ENCODE peak calls at places on chromosomes 4 and X, in five cellular contexts. One of them, this sample, is unnamed.

GRCh38 chrX:101191217-101191750 is 28.3 kb upstream of the DRP2 start:
- DNase-seq in AG10803: no peak
- DNase-seq in uterus: peak; percentile 12
- DNase-seq in mucosa of gallbladder: no peak
- DNase-seq in endodermal cell: peak; percentile 81
- DNase-seq in this sample: no peak

GRCh38 chr4:23837366-23837765 is 52.5 kb downstream of the PPARGC1A start:
- DNase-seq in AG10803: no peak
- DNase-seq in uterus: no peak
- DNase-seq in mucosa of gallbladder: no peak
- DNase-seq in endodermal cell: no peak
- DNase-seq in this sample: no peak

GRCh38 chrX:139924069-139924695 is 8.7 kb downstream of the ATP11C start:
- DNase-seq in AG10803: no peak
- DNase-seq in uterus: no peak
- DNase-seq in mucosa of gallbladder: no peak
- DNase-seq in endodermal cell: no peak
- DNase-seq in this sample: no peak

GRCh38 chr4:108029321-108029720 is 39.6 kb downstream of the HADH start:
- DNase-seq in AG10803: no peak
- DNase-seq in uterus: no peak
- DNase-seq in mucosa of gallbladder: no peak
- DNase-seq in endodermal cell: no peak
- DNase-seq in this sample: no peak

GRCh38 chrX:71251456-71251973 is 2.4 kb downstream of the ZMYM3 start:
- DNase-seq in AG10803: no peak
- DNase-seq in uterus: no peak
- DNase-seq in mucosa of gallbladder: no peak
- DNase-seq in endodermal cell: no peak
- DNase-seq in this sample: no peak

GRCh38 chr4:1260418-1261106 is 11.6 kb upstream of the CTBP1 start:
- DNase-seq in AG10803: no peak
- DNase-seq in uterus: no peak
- DNase-seq in mucosa of gallbladder: no peak
- DNase-seq in endodermal cell: no peak
- DNase-seq in this sample: no peak

GRCh38 chrX:30786374-30786773 is 102.7 kb downstream of the TAB3 start:
- DNase-seq in AG10803: no peak
- DNase-seq in uterus: no peak
- DNase-seq in mucosa of gallbladder: no peak
- DNase-seq in endodermal cell: no peak
- DNase-seq in this sample: no peak

GRCh38 chrX:134520860-134521390 is 61.0 kb downstream of the HPRT1 start:
- DNase-seq in AG10803: peak; percentile 68
- DNase-seq in uterus: no peak
- DNase-seq in mucosa of gallbladder: peak; percentile 16
- DNase-seq in endodermal cell: peak; percentile 76
- DNase-seq in this sample: peak; percentile 54

GRCh38 chr4:8215001-8215427 is 15.9 kb downstream of the SH3TC1 start:
- DNase-seq in AG10803: peak; percentile 77
- DNase-seq in uterus: peak; percentile 50
- DNase-seq in mucosa of gallbladder: no peak
- DNase-seq in endodermal cell: no peak
- DNase-seq in this sample: peak; percentile 88

GRCh38 chr4:110733901-110734300 is 111.0 kb upstream of the PITX2 start:
- DNase-seq in AG10803: no peak
- DNase-seq in uterus: no peak
- DNase-seq in mucosa of gallbladder: no peak
- DNase-seq in endodermal cell: no peak
- DNase-seq in this sample: peak; percentile 58

GRCh38 chr4:87211249-87211952 is 9.0 kb downstream of the KLHL8 start:
- DNase-seq in AG10803: no peak
- DNase-seq in uterus: no peak
- DNase-seq in mucosa of gallbladder: no peak
- DNase-seq in endodermal cell: no peak
- DNase-seq in this sample: no peak

GRCh38 chr4:73776363-73776762 is 36.0 kb downstream of the CXCL8 start:
- DNase-seq in AG10803: peak; percentile 70
- DNase-seq in uterus: peak; percentile 51
- DNase-seq in mucosa of gallbladder: peak; percentile 47
- DNase-seq in endodermal cell: no peak
- DNase-seq in this sample: peak; percentile 30

GRCh38 chr4:182478475-182478874 is 235.3 kb downstream of the TENM3 start:
- DNase-seq in AG10803: peak; percentile 50
- DNase-seq in uterus: no peak
- DNase-seq in mucosa of gallbladder: no peak
- DNase-seq in endodermal cell: no peak
- DNase-seq in this sample: peak; percentile 25